ENCODE peak calls at places on chromosomes 12 and 14, in five cellular contexts. Q, H, W, U and P are unnamed samples.

GRCh38 chr12:54579696-54580333 is 8.6 kb downstream of the PPP1R1A start:
- DNase-seq in Q (peak; percentile 68), H (peak; percentile 64), U (peak; percentile 93), W (peak; percentile 73), P (peak; percentile 96)

GRCh38 chr12:79661629-79662028 is 29.1 kb downstream of the PAWR start:
- DNase-seq in H (no peak), U (no peak), W (peak; percentile 61), Q (no peak), P (no peak)

GRCh38 chr12:71771069-71771468 is 16.4 kb downstream of the RAB21 start:
- DNase-seq in H (no peak), Q (no peak), W (no peak), U (no peak), P (no peak)

GRCh38 chr14:28298156-28298555 is 468.4 kb upstream of the FOXG1 start:
- DNase-seq in H (no peak), W (no peak), Q (no peak), U (no peak), P (no peak)

GRCh38 chr14:104039214-104039613 is 46.3 kb upstream of the ASPG start:
- DNase-seq in Q (no peak), H (no peak), U (no peak), W (no peak), P (no peak)

GRCh38 chr12:131574397-131574775 is 136.5 kb upstream of the SFSWAP start:
- DNase-seq in Q (no peak), H (no peak), U (no peak), W (no peak), P (peak; percentile 15)

GRCh38 chr12:65948320-65949008 is 124.2 kb downstream of the HMGA2 start:
- DNase-seq in H (no peak), U (peak; percentile 77), Q (no peak), W (peak; percentile 97), P (peak; percentile 86)

GRCh38 chr12:12398026-12398859 is 41.4 kb downstream of the BORCS5 start:
- DNase-seq in W (peak; percentile 91), Q (no peak), U (peak; percentile 90), H (no peak), P (peak; percentile 97)

GRCh38 chr12:104702565-104703139 is 245.9 kb downstream of the CHST11 start:
- DNase-seq in W (peak; percentile 40), U (peak; percentile 76), H (no peak), Q (no peak), P (no peak)

GRCh38 chr12:21988619-21989018 is 47.4 kb upstream of the ABCC9 start:
- DNase-seq in U (no peak), Q (no peak), W (no peak), H (no peak), P (no peak)

GRCh38 chr12:109833307-109834189 is at the start of gene TRPV4:
- DNase-seq in W (peak; percentile 32), H (no peak), Q (no peak), U (peak; percentile 89), P (peak; percentile 96)

GRCh38 chr12:115267464-115267863 is 583.5 kb upstream of the TBX3 start:
- DNase-seq in W (no peak), U (peak; percentile 33), H (no peak), Q (no peak), P (no peak)

GRCh38 chr14:69326611-69327010 is 66.7 kb downstream of the GALNT16 start:
- DNase-seq in U (no peak), H (no peak), Q (no peak), W (no peak), P (no peak)

GRCh38 chr12:113482334-113482733 is 10.7 kb upstream of the LHX5 start:
- DNase-seq in Q (no peak), H (no peak), W (no peak), U (no peak), P (no peak)

GRCh38 chr14:99169776-99170356 is 102.1 kb downstream of the BCL11B start:
- DNase-seq in W (no peak), U (no peak), H (no peak), Q (no peak), P (no peak)

GRCh38 chr12:93468008-93468371 is 676 bp downstream of the MRPL42 start:
- DNase-seq in W (no peak), Q (no peak), H (no peak), U (no peak), P (no peak)

GRCh38 chr14:103207404-103208072 is 84.3 kb downstream of the TNFAIP2 start:
- DNase-seq in U (peak; percentile 63), H (no peak), W (peak; percentile 34), Q (no peak), P (no peak)

GRCh38 chr14:96583605-96584041 is 81.4 kb downstream of the PAPOLA start:
- DNase-seq in W (no peak), U (peak; percentile 4), Q (no peak), H (no peak), P (no peak)

GRCh38 chr12:87413784-87414183 is 615.4 kb downstream of the C12orf50 start:
- DNase-seq in Q (no peak), U (no peak), H (no peak), W (no peak), P (peak; percentile 41)

GRCh38 chr12:15627995-15628945 is 160.9 kb downstream of the EPS8 start:
- DNase-seq in H (no peak), Q (no peak), U (peak; percentile 23), W (peak; percentile 36), P (peak; percentile 34)

GRCh38 chr12:5945071-5946008 is at the start of gene ANO2:
- DNase-seq in U (peak; percentile 57), H (no peak), W (peak; percentile 45), Q (no peak), P (no peak)

GRCh38 chr14:38208825-38209562 is 1.3 kb downstream of the SSTR1 start:
- DNase-seq in Q (no peak), W (peak; percentile 77), H (no peak), U (peak; percentile 83), P (peak; percentile 68)